ENCODE peak calls at places on chromosomes 6 and 20, in five cellular contexts. A is mesothelial cell of epicardium, Y is nephron progenitor cell, M is lower lobe of right lung, G is AG04450. D is an unnamed sample.

GRCh38 chr6:161265975-161266374 is 7.9 kb downstream of the AGPAT4 start:
- DNase-seq in A (no peak), Y (no peak), M (no peak), G (no peak), D (no peak)

GRCh38 chr6:55603987-55604386 is 25.0 kb upstream of the HMGCLL1 start:
- DNase-seq in A (no peak), Y (no peak), M (no peak), G (no peak), D (no peak)

GRCh38 chr6:170130201-170130621 is 160.7 kb downstream of the DLL1 start:
- DNase-seq in A (no peak), Y (no peak), M (no peak), G (no peak), D (peak)

GRCh38 chr6:94956910-94957309 is 620.4 kb upstream of the MANEA start:
- DNase-seq in A (no peak), Y (no peak), M (no peak), G (no peak), D (no peak)

GRCh38 chr6:3318226-3318625 is 59.5 kb downstream of the PSMG4 start:
- DNase-seq in A (no peak), Y (no peak), M (no peak), G (no peak), D (peak)

GRCh38 chr6:75849329-75850025 is 100.4 kb downstream of the MYO6 start:
- DNase-seq in A (no peak), Y (no peak), M (no peak), G (no peak), D (no peak)

GRCh38 chr20:41587956-41588355 is 30.2 kb downstream of the CHD6 start:
- DNase-seq in A (no peak), Y (no peak), M (no peak), G (peak), D (no peak)

GRCh38 chr6:37600287-37600916 is 97.3 kb downstream of the MDGA1 start:
- DNase-seq in A (no peak), Y (no peak), M (no peak), G (no peak), D (no peak)

GRCh38 chr6:167402195-167402686 is 77.4 kb downstream of the TTLL2 start:
- DNase-seq in A (no peak), Y (peak), M (no peak), G (no peak), D (no peak)

GRCh38 chr6:170151235-170152110 is 139.4 kb downstream of the DLL1 start:
- DNase-seq in A (no peak), Y (no peak), M (peak), G (no peak), D (peak)

GRCh38 chr6:83613378-83613777 is 95.5 kb downstream of the SNAP91 start:
- DNase-seq in A (no peak), Y (no peak), M (no peak), G (no peak), D (no peak)

GRCh38 chr6:36713846-36714245 is 16.2 kb downstream of the RAB44 start:
- DNase-seq in A (no peak), Y (no peak), M (no peak), G (no peak), D (no peak)

GRCh38 chr6:35441205-35441604 is 10.9 kb upstream of the FANCE start:
- DNase-seq in A (no peak), Y (no peak), M (no peak), G (no peak), D (no peak)

GRCh38 chr6:44511126-44511525 is 123.6 kb downstream of the CDC5L start:
- DNase-seq in A (no peak), Y (no peak), M (no peak), G (no peak), D (no peak)

GRCh38 chr20:7406671-7407070 is 533.6 kb downstream of the HAO1 start:
- DNase-seq in A (no peak), Y (no peak), M (no peak), G (no peak), D (no peak)

GRCh38 chr20:12965212-12965879 is 43.4 kb upstream of the SPTLC3 start:
- DNase-seq in A (no peak), Y (no peak), M (no peak), G (no peak), D (no peak)

GRCh38 chr20:12965880-12966270 is 42.9 kb upstream of the SPTLC3 start:
- DNase-seq in A (no peak), Y (no peak), M (no peak), G (no peak), D (no peak)

GRCh38 chr20:12968472-12968871 is 40.3 kb upstream of the SPTLC3 start:
- DNase-seq in A (no peak), Y (no peak), M (no peak), G (no peak), D (no peak)

GRCh38 chr20:12967932-12968331 is 40.8 kb upstream of the SPTLC3 start:
- DNase-seq in A (no peak), Y (no peak), M (no peak), G (no peak), D (no peak)

DNA sequence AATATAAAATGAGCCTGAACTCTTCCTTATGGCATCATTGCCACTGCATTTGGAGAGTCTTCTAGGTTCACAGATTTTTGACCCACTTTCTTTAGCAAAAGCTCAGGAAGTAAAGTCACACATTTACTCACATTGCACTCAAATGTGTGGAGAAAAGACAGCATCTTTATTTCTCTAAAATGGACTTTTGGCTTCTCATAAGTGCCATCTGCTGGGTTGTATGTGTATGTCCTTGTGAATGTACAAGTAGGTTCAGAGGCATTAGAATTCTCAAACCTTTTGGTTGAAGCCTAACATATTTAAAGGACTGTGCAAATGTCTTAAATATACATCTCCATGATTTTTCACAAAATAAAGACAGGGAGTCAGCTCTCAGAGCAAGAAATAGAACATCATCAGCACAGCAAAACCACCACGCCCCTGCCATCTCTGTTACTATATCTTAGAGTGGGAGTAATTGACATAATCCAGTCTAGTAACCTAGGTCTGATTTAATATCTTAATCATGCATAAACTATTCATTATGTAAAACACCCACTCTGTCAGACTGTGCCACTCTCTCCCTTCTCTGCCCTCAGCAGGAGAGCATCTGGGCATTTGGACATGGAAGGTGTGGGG is 42.2 kb upstream of the SPTLC3 start:
- DNase-seq in A (no peak), Y (no peak), M (no peak), G (peak), D (no peak)
- TF ChIP-seq CTCF in A (peak), Y (peak), M (no peak), G (peak), D (peak)

GRCh38 chr20:45118028-45118427 is 3.1 kb upstream of the WFDC5 start:
- DNase-seq in A (no peak), Y (no peak), M (no peak), G (no peak), D (no peak)
- TF ChIP-seq CTCF in A (no peak), Y (no peak), M (no peak), G (peak), D (peak)

DNA sequence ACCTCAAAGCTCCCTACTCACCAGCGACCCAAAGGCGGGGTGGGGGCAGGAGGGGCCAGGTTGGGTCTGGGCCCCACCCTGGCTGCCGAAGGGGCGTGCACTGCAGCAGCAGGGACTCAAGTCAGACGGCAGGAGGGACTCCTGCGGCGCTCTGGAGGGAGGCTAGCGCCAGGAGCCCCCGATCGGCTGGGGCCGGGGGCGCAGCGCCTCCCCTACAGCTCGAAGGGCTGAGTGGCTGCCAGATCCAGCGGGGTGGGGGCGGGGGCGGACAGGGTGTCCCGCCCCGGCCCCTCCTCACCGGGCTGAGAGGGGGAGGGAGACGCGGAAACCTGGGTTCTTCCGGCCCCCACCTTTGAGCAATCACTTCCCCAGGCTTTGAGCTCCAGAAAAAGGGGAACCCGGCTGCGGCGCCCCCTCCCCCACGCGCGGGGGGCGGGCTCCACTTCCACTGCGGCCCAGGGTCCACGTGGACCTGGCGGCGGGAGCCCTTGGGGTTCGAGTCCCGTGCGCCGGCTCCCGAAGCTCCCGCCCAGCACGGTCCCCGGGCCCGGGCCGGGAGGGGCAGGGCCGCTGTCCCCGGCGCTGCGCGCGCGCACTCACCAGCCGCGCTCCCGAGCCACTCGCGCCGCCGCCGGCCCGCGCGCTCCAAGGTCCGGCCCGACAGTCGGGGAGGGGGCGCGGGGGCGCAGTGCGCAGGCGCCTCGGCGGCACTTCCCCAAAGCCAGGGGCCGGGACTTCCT is at the start of gene RGS19:
- DNase-seq in A (peak), Y (peak), M (peak), G (no peak), D (no peak)
- TF ChIP-seq CTCF in A (no peak), Y (no peak), M (no peak), G (no peak), D (no peak)

GRCh38 chr20:3276400-3277015 is 37.5 kb upstream of the SLC4A11 start:
- DNase-seq in A (no peak), Y (no peak), M (no peak), G (no peak), D (no peak)
- TF ChIP-seq CTCF in A (no peak), Y (peak), M (peak), G (peak), D (peak)

GRCh38 chr6:50087231-50087954 is 37.7 kb upstream of the DEFB112 start:
- DNase-seq in A (no peak), Y (no peak), M (no peak), G (peak), D (no peak)
- TF ChIP-seq CTCF in A (no peak), Y (no peak), M (no peak), G (peak), D (peak)

DNA sequence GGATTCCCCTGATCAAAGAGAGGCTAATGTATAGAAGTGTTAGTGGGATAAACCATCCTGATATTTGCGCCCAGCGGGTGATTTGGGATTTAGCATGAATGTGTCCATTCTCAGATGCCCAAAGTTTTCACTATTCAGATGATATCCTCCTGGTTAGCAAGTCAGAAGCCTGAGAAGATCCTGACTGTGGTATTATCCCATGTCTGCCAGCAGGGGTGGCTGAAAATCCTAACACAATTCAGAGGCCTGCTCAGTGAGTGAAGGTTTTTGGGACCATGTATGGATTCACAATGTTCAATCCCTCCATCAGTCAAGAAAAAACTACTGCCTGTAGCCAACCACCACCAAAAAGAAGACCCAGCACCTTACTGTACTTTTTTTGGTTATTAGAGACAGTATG is 34.1 kb upstream of the SPACA1 start:
- DNase-seq in A (no peak), Y (no peak), M (no peak), G (no peak), D (no peak)
- TF ChIP-seq CTCF in A (no peak), Y (no peak), M (no peak), G (peak), D (peak)

D was measured in chondrocyte.